ENCODE peak calls at places on chromosomes 5 and 9, in seven cellular contexts. X is esophagus muscularis mucosa, B is lower lobe of right lung, J is AG04449, D is PC-3, A is colonic mucosa, W is mucosa of descending colon. F is an unnamed sample.

GRCh38 chr9:90801507-90802289 is at the start of gene SYK:
- DNase-seq in X (no peak), B (peak), J (no peak), D (peak), A (peak), W (peak), F (no peak)

GRCh38 chr9:36971935-36972488 is 62.1 kb downstream of the PAX5 start:
- DNase-seq in X (no peak), B (no peak), J (no peak), D (no peak), A (no peak), W (no peak), F (no peak)

GRCh38 chr5:31719988-31720387 is 81.1 kb downstream of the PDZD2 start:
- DNase-seq in X (no peak), B (no peak), J (no peak), D (no peak), A (no peak), W (no peak), F (no peak)

GRCh38 chr5:15702102-15702501 is 202.1 kb downstream of the FBXL7 start:
- DNase-seq in X (no peak), B (no peak), J (no peak), D (no peak), A (no peak), W (no peak), F (no peak)

GRCh38 chr5:181114844-181115778 is 15.9 kb downstream of the OR2V1 start:
- DNase-seq in X (no peak), B (no peak), J (no peak), D (peak), A (no peak), W (no peak), F (no peak)

GRCh38 chr5:14501353-14502162 is 80.0 kb upstream of the OTULINL start:
- DNase-seq in X (no peak), B (no peak), J (no peak), D (peak), A (no peak), W (no peak), F (no peak)

GRCh38 chr9:114364123-114364522 is 23.7 kb downstream of the AKNA start:
- DNase-seq in X (no peak), B (no peak), J (peak), D (peak), A (no peak), W (no peak), F (no peak)

GRCh38 chr9:22307013-22307711 is 139.5 kb upstream of the DMRTA1 start:
- DNase-seq in X (no peak), B (no peak), J (peak), D (peak), A (peak), W (no peak), F (no peak)

GRCh38 chr5:57532513-57533497 is 50.2 kb upstream of the ACTBL2 start:
- DNase-seq in X (no peak), B (no peak), J (no peak), D (peak), A (no peak), W (no peak), F (no peak)

GRCh38 chr9:91001146-91001611 is 199.6 kb downstream of the SYK start:
- DNase-seq in X (no peak), B (no peak), J (no peak), D (peak), A (no peak), W (no peak), F (no peak)

GRCh38 chr9:75953218-75953617 is 62.7 kb downstream of the PCSK5 start:
- DNase-seq in X (no peak), B (no peak), J (no peak), D (no peak), A (peak), W (no peak), F (no peak)

GRCh38 chr9:93904649-93905472 is 50.3 kb downstream of the BARX1 start:
- DNase-seq in X (no peak), B (no peak), J (no peak), D (no peak), A (no peak), W (peak), F (no peak)

GRCh38 chr9:74132986-74133385 is 364.1 kb upstream of the RORB start:
- DNase-seq in X (no peak), B (no peak), J (no peak), D (no peak), A (no peak), W (peak), F (no peak)

GRCh38 chr5:163978897-163979296 is 473.5 kb downstream of the MAT2B start:
- DNase-seq in X (no peak), B (no peak), J (no peak), D (no peak), A (no peak), W (no peak), F (no peak)

GRCh38 chr5:163821142-163821541 is 315.7 kb downstream of the MAT2B start:
- DNase-seq in X (no peak), B (no peak), J (no peak), D (no peak), A (no peak), W (no peak), F (no peak)

GRCh38 chr5:57720656-57721055 is 238.0 kb upstream of the ACTBL2 start:
- DNase-seq in X (no peak), B (no peak), J (no peak), D (no peak), A (no peak), W (no peak), F (no peak)

GRCh38 chr5:1873242-1873959 is 9.3 kb downstream of the IRX4 start:
- DNase-seq in X (no peak), B (no peak), J (no peak), D (no peak), A (no peak), W (no peak), F (no peak)

GRCh38 chr9:5425006-5425628 is 12.6 kb downstream of the PLGRKT start:
- DNase-seq in X (no peak), B (no peak), J (no peak), D (peak), A (no peak), W (no peak), F (no peak)

DNA sequence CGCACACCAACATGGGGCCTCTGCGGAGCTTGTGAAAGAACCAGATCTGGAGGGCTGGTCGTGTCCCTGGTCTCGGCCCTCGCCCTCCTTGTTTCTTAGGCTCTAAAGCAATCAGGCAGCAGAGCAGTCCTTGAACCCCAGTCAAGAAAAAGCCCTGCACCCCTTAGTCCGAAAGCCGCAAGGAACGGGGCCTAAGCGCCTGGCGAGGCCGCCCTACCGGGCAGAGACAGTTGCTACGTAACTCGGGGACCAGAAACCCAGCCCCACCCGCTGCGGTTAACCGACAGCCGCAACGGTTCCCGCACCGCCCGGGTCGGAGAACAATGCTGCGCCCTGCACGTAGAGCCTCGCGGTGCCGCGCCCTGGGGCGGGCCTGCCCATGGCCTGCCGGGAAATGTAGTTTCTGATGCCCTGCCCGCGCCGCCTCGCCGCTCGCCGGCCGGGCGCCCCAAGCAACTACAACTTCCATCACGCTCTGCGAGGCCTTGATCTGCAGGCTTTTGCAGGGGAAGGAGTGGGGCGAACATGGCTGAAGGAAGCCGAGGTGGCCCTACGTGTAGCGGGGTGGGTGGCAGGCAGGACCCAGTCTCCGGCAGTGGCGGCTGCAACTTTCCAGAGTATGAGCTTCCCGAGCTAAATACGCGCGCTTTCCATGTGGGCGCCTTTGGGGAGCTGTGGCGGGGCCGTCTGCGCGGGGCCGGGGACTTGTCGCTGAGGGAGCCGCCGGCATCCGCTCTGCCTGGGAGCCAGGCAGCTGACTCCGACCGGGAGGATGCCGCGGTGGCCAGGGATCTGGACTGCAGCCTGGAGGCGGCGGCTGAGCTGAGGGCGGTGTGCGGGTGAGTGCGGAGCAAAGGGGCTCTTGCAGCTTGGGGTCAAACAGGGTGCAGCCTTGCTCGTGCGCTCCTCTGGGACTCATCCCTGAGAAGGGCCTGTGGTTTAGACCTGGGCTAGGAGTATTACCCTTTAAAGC is at the start of gene SNAPC3:
- DNase-seq in X (peak), B (peak), J (peak), D (peak), A (peak), W (peak), F (peak)
- TF ChIP-seq CTCF in X (no peak), B (no peak), J (no peak), D (no peak), A (no peak), W (no peak), F (no peak)

GRCh38 chr9:135683401-135684034 is 15.8 kb downstream of the SOHLH1 start:
- DNase-seq in X (no peak), B (no peak), J (no peak), D (no peak), A (no peak), W (no peak), F (no peak)
- TF ChIP-seq CTCF in X (no peak), B (no peak), J (no peak), D (no peak), A (no peak), W (no peak), F (no peak)

GRCh38 chr5:140018517-140018916 is 24.6 kb downstream of the NRG2 start:
- DNase-seq in X (peak), B (no peak), J (no peak), D (no peak), A (no peak), W (no peak), F (no peak)

GRCh38 chr5:140017397-140018095 is 25.6 kb downstream of the NRG2 start:
- DNase-seq in X (no peak), B (no peak), J (no peak), D (no peak), A (no peak), W (no peak), F (no peak)

GRCh38 chr5:140018096-140018481 is 25.0 kb downstream of the NRG2 start:
- DNase-seq in X (no peak), B (no peak), J (no peak), D (no peak), A (no peak), W (no peak), F (no peak)

GRCh38 chr5:140020601-140021177 is 22.4 kb downstream of the NRG2 start:
- DNase-seq in X (no peak), B (no peak), J (no peak), D (no peak), A (no peak), W (no peak), F (no peak)

DNA sequence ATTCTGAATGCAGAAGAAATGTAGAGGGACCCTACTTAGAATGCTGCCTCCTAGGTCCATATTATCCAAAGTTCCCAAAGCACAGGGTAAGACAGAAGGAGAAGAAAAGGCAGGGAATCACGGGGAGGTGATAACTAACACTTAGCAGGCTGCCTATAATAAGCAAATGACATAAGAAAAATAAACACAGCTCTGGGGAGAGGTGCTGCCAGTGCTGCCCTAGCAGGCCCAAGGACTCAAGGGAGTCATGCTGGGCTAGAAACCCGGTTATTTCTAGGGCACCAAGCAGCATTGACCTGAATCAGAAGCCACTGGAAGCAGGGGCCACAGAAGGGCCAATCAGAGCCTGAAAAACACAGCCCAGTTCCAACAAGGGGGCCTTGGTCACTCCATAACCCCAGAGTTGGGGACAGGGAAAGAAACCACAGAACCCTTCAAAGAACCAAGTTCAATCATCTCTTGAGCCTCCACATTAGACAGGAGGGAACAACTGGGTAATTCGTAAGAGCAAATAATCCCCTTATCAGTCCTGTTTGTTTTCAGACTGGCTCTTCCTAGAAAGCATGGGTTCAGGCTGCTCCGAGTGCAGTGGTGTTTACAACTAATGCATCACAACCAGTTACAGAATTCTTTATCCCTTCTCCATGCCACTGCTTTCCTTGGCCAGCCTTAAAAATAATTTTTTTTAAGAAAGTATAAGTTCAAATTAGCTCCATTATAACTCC is 24.0 kb downstream of the NRG2 start:
- DNase-seq in X (no peak), B (no peak), J (no peak), D (no peak), A (no peak), W (no peak), F (no peak)
- TF ChIP-seq CTCF in X (no peak), B (no peak), J (no peak), D (no peak), A (no peak), W (no peak), F (no peak)

GRCh38 chr9:77005216-77005615 is 14.2 kb upstream of the FOXB2 start:
- DNase-seq in X (no peak), B (no peak), J (no peak), D (no peak), A (no peak), W (no peak), F (no peak)
- TF ChIP-seq CTCF in X (no peak), B (no peak), J (no peak), D (no peak), A (no peak), W (no peak), F (no peak)

DNA sequence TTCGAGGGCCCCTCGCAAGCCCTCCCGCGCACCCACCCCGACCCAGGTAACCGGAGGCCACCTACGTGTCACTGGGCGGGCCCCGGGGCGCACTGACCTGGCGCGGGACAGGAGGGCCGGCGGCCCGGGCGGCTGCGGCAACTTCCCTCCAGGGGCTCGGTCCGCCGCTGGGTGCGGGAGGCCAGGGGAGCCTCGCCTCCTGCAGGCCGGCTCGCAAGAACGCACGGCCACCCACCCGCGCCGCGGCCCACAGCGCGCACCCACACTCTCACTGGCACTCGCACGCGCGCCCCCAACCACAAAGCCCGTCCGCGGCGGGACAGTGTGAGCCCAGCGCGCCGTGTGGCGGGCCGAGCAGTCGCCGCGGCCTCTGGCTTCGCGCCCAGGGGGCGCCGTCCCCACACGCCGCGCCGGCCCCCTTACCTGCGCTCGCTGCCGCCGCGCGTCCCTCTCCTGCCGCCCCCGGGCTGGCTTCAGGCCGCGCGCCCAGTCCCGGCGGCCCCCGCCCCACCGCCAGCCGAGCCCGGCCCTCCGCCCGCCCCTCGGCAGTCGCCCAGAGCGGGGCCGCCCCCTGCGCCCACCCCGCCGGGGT is 430 bp downstream of the LPAR1 start:
- DNase-seq in X (no peak), B (peak), J (no peak), D (peak), A (peak), W (peak), F (no peak)
- TF ChIP-seq CTCF in X (no peak), B (peak), J (peak), D (no peak), A (no peak), W (no peak), F (no peak)

DNA sequence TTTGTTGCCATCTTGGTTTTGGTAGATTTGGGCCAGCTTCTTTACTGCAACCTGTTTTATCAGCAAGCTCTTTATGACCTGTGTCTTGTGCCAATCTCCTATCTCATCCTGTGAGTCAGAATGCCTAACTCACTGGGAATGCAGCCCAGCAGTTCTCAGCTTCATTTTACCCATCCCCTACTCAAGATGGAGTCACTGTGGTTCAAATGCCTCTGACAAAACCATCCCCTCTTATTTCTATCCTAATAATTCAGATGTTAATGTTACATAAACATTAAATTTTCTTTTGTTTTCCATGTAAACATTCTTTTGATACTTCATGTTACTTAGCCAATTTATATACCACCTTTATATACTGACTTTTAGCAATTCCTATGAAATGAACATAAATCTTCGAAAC is 746.3 kb downstream of the CDH18 start:
- DNase-seq in X (no peak), B (no peak), J (no peak), D (peak), A (no peak), W (no peak), F (no peak)
- TF ChIP-seq CTCF in X (no peak), B (no peak), J (no peak), D (no peak), A (no peak), W (no peak), F (no peak)

GRCh38 chr5:132243366-132243977 is 14.0 kb upstream of the PDLIM4 start:
- DNase-seq in X (no peak), B (no peak), J (no peak), D (no peak), A (no peak), W (no peak), F (no peak)
- TF ChIP-seq CTCF in X (no peak), B (no peak), J (no peak), D (no peak), A (no peak), W (no peak), F (no peak)

GRCh38 chr5:127936439-127936972 is 147.1 kb upstream of the SLC12A2 start:
- DNase-seq in X (peak), B (no peak), J (no peak), D (peak), A (no peak), W (no peak), F (peak)

GRCh38 chr5:127931396-127931795 is 152.2 kb upstream of the SLC12A2 start:
- DNase-seq in X (no peak), B (no peak), J (no peak), D (no peak), A (no peak), W (no peak), F (no peak)

GRCh38 chr5:127933348-127933747 is 150.2 kb upstream of the SLC12A2 start:
- DNase-seq in X (no peak), B (no peak), J (no peak), D (no peak), A (no peak), W (no peak), F (no peak)

GRCh38 chr5:127935398-127935797 is 148.2 kb upstream of the SLC12A2 start:
- DNase-seq in X (peak), B (no peak), J (no peak), D (no peak), A (no peak), W (no peak), F (no peak)

DNA sequence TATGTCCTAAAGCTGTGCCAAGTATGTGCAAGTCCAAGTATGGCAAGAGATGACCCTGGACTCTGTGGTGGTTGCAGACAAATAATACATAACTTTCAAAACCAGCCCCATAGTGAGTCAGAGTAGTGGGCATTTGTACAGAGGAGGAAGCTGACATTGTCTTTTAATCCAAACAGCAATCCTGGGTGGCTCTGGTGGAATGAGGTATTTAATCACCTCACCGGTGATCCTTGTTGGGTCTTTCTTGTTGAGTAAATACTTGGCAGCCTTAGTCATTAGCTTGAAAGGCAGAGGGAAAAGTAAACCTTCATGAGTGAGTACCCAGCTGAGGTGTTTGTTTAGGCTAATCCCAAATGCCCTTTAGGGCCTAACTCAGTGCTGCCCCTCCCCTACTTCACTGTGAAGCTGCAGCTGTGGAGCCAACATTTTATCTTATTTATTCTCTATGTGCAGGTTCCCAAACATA is 148.7 kb upstream of the SLC12A2 start:
- DNase-seq in X (peak), B (no peak), J (no peak), D (peak), A (no peak), W (no peak), F (no peak)
- TF ChIP-seq CTCF in X (no peak), B (no peak), J (no peak), D (peak), A (no peak), W (no peak), F (no peak)

DNA sequence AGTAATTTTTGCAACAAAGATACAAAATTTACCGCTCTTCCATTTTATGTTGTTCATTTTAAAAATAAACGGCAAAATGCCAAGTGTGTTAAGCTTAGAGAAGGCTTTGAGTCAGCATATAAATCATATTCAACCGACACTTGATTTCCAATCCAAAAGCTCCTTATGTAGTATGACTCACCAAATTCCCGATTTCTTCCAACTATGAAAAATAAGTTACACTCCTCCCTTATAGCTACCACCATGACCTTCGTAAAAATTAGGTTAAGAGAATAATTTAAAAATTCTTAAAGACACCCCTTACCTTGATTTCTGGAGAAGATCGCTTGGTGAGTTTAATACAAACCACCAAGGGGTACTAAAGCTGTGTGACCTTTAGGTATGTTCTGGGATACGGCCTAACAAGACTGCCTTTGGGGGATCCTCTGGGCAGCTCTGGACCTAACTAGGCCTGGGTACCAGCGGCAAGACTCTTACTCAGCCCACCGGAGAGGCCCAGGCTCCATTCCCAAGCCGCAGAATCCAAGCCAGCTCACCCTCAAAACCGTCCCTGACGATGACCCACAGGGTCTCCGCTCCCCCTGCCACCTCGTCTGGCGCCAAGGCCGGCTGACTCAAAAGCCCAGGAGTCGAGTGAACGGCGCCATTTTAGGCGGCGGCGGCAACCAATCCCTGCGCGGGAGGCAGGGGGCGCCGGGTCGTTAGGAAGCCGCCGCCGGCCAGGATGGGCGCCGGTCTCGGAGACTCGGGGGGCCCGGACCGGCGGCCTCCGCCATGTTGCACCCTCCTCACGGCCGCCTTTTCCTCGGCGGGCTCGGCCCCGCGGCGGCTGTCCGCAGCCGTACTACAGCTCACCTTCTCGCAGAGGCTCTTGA is 731 bp downstream of the PPP2CA start:
- DNase-seq in X (no peak), B (peak), J (no peak), D (peak), A (peak), W (peak), F (peak)
- TF ChIP-seq CTCF in X (peak), B (peak), J (peak), D (no peak), A (no peak), W (no peak), F (no peak)